ENCODE peak calls at places on chromosomes 5 and 9, in six cellular contexts. P is stomach, T is neural progenitor cell, V is A673, H is mammary epithelial cell, C is PC-9. W is an unnamed sample. For H3K36me3 and H3K27me3, the result is how much of the 10 kb centered on the place peaks cover.

GRCh38 chr9:93630806-93631411 is 54.5 kb downstream of the PHF2 start:
- DNase-seq in P (no peak), T (no peak), V (no peak), H (no peak), C (no peak), W (no peak)

GRCh38 chr5:157505496-157505895 is 45.5 kb downstream of the NIPAL4 start:
- DNase-seq in P (no peak), T (no peak), V (no peak), H (no peak), C (no peak), W (no peak)

GRCh38 chr5:175590471-175590881 is 67.4 kb upstream of the HRH2 start:
- DNase-seq in P (no peak), T (no peak), V (peak), H (peak), C (peak), W (peak)

GRCh38 chr5:16616536-16617271 is at the start of gene RETREG1:
- DNase-seq in P (peak), T (peak), V (peak), H (peak), C (no peak), W (no peak)

GRCh38 chr5:22295832-22296231 is 557.3 kb downstream of the CDH12 start:
- DNase-seq in P (no peak), T (no peak), V (no peak), H (no peak), C (no peak), W (no peak)

GRCh38 chr9:71975833-71976232 is 64.4 kb downstream of the C9orf85 start:
- DNase-seq in P (no peak), T (no peak), V (no peak), H (no peak), C (no peak), W (no peak)

GRCh38 chr5:77066823-77067442 is 20.2 kb downstream of the ZBED3 start:
- DNase-seq in P (no peak), T (no peak), V (no peak), H (peak), C (no peak), W (peak)

GRCh38 chr9:119836036-119836435 is 466.8 kb upstream of the BRINP1 start:
- DNase-seq in P (no peak), T (peak), V (peak), H (no peak), C (no peak), W (no peak)

GRCh38 chr5:53326420-53327153 is 153.8 kb upstream of the FST start:
- DNase-seq in P (no peak), T (no peak), V (peak), H (no peak), C (no peak), W (no peak)

GRCh38 chr9:16689352-16689938 is 181.0 kb downstream of the BNC2 start:
- DNase-seq in P (peak), T (no peak), V (no peak), H (no peak), C (no peak), W (peak)

GRCh38 chr5:165161204-165161603 is 1655.8 kb downstream of the MAT2B start:
- DNase-seq in P (no peak), T (peak), V (peak), H (no peak), C (no peak), W (no peak)

GRCh38 chr5:96752341-96753016 is 55.3 kb downstream of the ERAP1 start:
- DNase-seq in P (no peak), T (peak), V (peak), H (peak), C (no peak), W (peak)

GRCh38 chr5:96753017-96753397 is 54.7 kb downstream of the ERAP1 start:
- DNase-seq in P (no peak), T (no peak), V (no peak), H (no peak), C (no peak), W (no peak)

GRCh38 chr5:96753848-96754247 is 53.9 kb downstream of the ERAP1 start:
- DNase-seq in P (no peak), T (no peak), V (no peak), H (no peak), C (no peak), W (no peak)

GRCh38 chr5:96758621-96759020 is 49.1 kb downstream of the ERAP1 start:
- DNase-seq in P (no peak), T (no peak), V (no peak), H (no peak), C (no peak), W (peak)

GRCh38 chr5:96756985-96757384 is 50.8 kb downstream of the ERAP1 start:
- DNase-seq in P (no peak), T (peak), V (no peak), H (no peak), C (no peak), W (no peak)
- H3K36me3 ChIP-seq in P (half or more), T (under half), V (under half), H (half or more), C (under half), W (half or more)

GRCh38 chr5:76358-77169 is 15.4 kb upstream of the PLEKHG4B start:
- DNase-seq in P (no peak), T (no peak), V (no peak), H (no peak), C (no peak), W (no peak)
- H3K27me3 ChIP-seq in P (under half), T (under half), V (half or more), H (under half), C (half or more), W (under half)

DNA sequence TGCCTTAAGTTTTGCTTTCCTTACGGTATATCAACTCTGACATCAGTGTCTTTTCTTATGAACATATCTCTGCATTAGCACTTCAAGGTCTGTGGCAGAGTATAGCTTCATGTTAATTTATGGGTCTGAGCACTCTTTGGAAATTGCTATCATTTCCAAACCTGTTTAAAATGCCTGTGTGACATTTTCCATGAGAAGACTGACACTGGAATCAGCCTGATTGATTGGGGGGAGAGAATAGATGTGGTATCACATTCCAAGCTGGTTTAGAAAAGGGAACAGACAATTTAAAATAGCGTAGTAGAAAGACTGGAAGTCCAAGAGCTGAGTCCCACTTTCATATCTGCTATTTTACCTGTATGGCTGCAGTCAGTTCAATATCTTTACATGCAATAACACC is 272.1 kb upstream of the CDH10 start:
- DNase-seq in P (no peak), T (no peak), V (no peak), H (no peak), C (no peak), W (no peak)
- TF ChIP-seq CTCF in P (no peak), T (no peak), V (no peak), H (no peak), C (no peak), W (no peak)

DNA sequence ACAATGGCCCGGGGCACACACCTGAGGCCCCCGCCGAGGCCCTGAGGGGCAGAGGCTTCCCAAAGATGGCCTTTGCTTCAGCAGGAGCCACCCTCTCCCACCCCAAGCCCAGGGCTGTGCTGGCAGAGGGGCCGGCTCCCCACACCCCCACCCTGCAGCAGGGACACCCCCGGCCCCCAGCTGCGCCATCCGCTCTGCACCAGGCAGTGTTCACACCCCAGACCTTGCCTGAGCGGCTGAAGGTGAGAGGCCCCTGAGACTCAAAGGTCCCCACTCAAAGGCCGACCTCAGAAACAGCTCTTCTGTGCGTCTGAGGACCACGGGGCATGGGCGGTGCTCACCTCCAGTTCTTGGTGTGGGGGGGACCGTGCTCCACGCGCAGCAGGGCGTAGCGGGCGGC is 37.6 kb downstream of the SLC12A7 start:
- DNase-seq in P (no peak), T (no peak), V (no peak), H (no peak), C (no peak), W (no peak)
- H3K36me3 ChIP-seq in P (half or more), T (under half), V (under half), H (under half), C (under half), W (under half)

GRCh38 chr5:135052511-135053145 is 18.6 kb upstream of the PITX1 start:
- DNase-seq in P (no peak), T (no peak), V (no peak), H (no peak), C (no peak), W (no peak)

GRCh38 chr5:135051399-135051798 is 17.4 kb upstream of the PITX1 start:
- DNase-seq in P (no peak), T (no peak), V (no peak), H (no peak), C (peak), W (no peak)

GRCh38 chr5:135050244-135050767 is 16.3 kb upstream of the PITX1 start:
- DNase-seq in P (no peak), T (peak), V (no peak), H (no peak), C (no peak), W (no peak)

GRCh38 chr5:135053278-135053677 is 19.2 kb upstream of the PITX1 start:
- DNase-seq in P (no peak), T (no peak), V (no peak), H (no peak), C (no peak), W (no peak)

GRCh38 chr5:135051872-135052271 is 17.8 kb upstream of the PITX1 start:
- DNase-seq in P (no peak), T (no peak), V (no peak), H (no peak), C (no peak), W (no peak)
- H3K27me3 ChIP-seq in P (under half), T (half or more), V (half or more), H (under half), C (under half), W (under half)

GRCh38 chr5:34538026-34538672 is 118.0 kb upstream of the RAI14 start:
- DNase-seq in P (peak), T (no peak), V (peak), H (peak), C (no peak), W (peak)
- TF ChIP-seq CTCF in P (no peak), T (peak), V (peak), H (peak), C (peak), W (peak)

GRCh38 chr5:14752497-14753071 is 88.1 kb downstream of the OTULIN start:
- DNase-seq in P (no peak), T (no peak), V (no peak), H (no peak), C (no peak), W (no peak)
- H3K36me3 ChIP-seq in P (half or more), T (under half), V (under half), H (under half), C (under half), W (under half)